ENCODE peak calls at places on chromosomes 7 and 10, in nine cellular contexts. One of them, this sample, is unnamed.

GRCh38 chr7:156275292-156275691 is 365.3 kb upstream of the RNF32 start:
- DNase-seq in effector CD4-positive, alpha-beta T cell: no peak
- DNase-seq in trophoblast cell: no peak
- DNase-seq in activated naive CD4-positive, alpha-beta T cell treated with Interleukin-2 at 50 U/mL for 16 hours: no peak
- DNase-seq in DMS 273 treated with DMSO at 0.1 percent for 48 hours: no peak
- DNase-seq in smooth muscle cell of the brain vasculature: no peak
- DNase-seq in type B pancreatic cell: no peak
- DNase-seq in upper lobe of right lung: no peak
- DNase-seq in H9: no peak
- DNase-seq in this sample: no peak

GRCh38 chr7:17552952-17553351 is 254.5 kb downstream of the AHR start:
- DNase-seq in effector CD4-positive, alpha-beta T cell: no peak
- DNase-seq in trophoblast cell: no peak
- DNase-seq in activated naive CD4-positive, alpha-beta T cell treated with Interleukin-2 at 50 U/mL for 16 hours: no peak
- DNase-seq in DMS 273 treated with DMSO at 0.1 percent for 48 hours: no peak
- DNase-seq in smooth muscle cell of the brain vasculature: no peak
- DNase-seq in type B pancreatic cell: no peak
- DNase-seq in upper lobe of right lung: no peak
- DNase-seq in H9: no peak
- DNase-seq in this sample: no peak

GRCh38 chr7:92788559-92789183 is 47.7 kb downstream of the CDK6 start:
- DNase-seq in effector CD4-positive, alpha-beta T cell: no peak
- DNase-seq in trophoblast cell: no peak
- DNase-seq in activated naive CD4-positive, alpha-beta T cell treated with Interleukin-2 at 50 U/mL for 16 hours: no peak
- DNase-seq in DMS 273 treated with DMSO at 0.1 percent for 48 hours: no peak
- DNase-seq in smooth muscle cell of the brain vasculature: no peak
- DNase-seq in type B pancreatic cell: no peak
- DNase-seq in upper lobe of right lung: no peak
- DNase-seq in H9: no peak
- DNase-seq in this sample: no peak

GRCh38 chr7:98294798-98295382 is 13.4 kb downstream of the BRI3 start:
- DNase-seq in effector CD4-positive, alpha-beta T cell: no peak
- DNase-seq in trophoblast cell: peak; percentile 81
- DNase-seq in activated naive CD4-positive, alpha-beta T cell treated with Interleukin-2 at 50 U/mL for 16 hours: no peak
- DNase-seq in DMS 273 treated with DMSO at 0.1 percent for 48 hours: peak; percentile 37
- DNase-seq in smooth muscle cell of the brain vasculature: peak; percentile 29
- DNase-seq in type B pancreatic cell: no peak
- DNase-seq in upper lobe of right lung: peak; percentile 77
- DNase-seq in H9: peak; percentile 89
- DNase-seq in this sample: no peak

GRCh38 chr7:2099036-2099957 is 133.4 kb downstream of the MAD1L1 start:
- DNase-seq in effector CD4-positive, alpha-beta T cell: no peak
- DNase-seq in trophoblast cell: no peak
- DNase-seq in activated naive CD4-positive, alpha-beta T cell treated with Interleukin-2 at 50 U/mL for 16 hours: peak; percentile 15
- DNase-seq in DMS 273 treated with DMSO at 0.1 percent for 48 hours: no peak
- DNase-seq in smooth muscle cell of the brain vasculature: no peak
- DNase-seq in type B pancreatic cell: no peak
- DNase-seq in upper lobe of right lung: no peak
- DNase-seq in H9: no peak
- DNase-seq in this sample: no peak

GRCh38 chr7:19016140-19016539 is 101.3 kb downstream of the TWIST1 start:
- DNase-seq in effector CD4-positive, alpha-beta T cell: no peak
- DNase-seq in trophoblast cell: peak; percentile 50
- DNase-seq in activated naive CD4-positive, alpha-beta T cell treated with Interleukin-2 at 50 U/mL for 16 hours: no peak
- DNase-seq in DMS 273 treated with DMSO at 0.1 percent for 48 hours: no peak
- DNase-seq in smooth muscle cell of the brain vasculature: no peak
- DNase-seq in type B pancreatic cell: no peak
- DNase-seq in upper lobe of right lung: no peak
- DNase-seq in H9: no peak
- DNase-seq in this sample: no peak

GRCh38 chr10:8056891-8057331 is 2.4 kb downstream of the GATA3 start:
- DNase-seq in effector CD4-positive, alpha-beta T cell: peak; percentile 47
- DNase-seq in trophoblast cell: no peak
- DNase-seq in activated naive CD4-positive, alpha-beta T cell treated with Interleukin-2 at 50 U/mL for 16 hours: peak; percentile 65
- DNase-seq in DMS 273 treated with DMSO at 0.1 percent for 48 hours: no peak
- DNase-seq in smooth muscle cell of the brain vasculature: no peak
- DNase-seq in type B pancreatic cell: no peak
- DNase-seq in upper lobe of right lung: no peak
- DNase-seq in H9: no peak
- DNase-seq in this sample: no peak

GRCh38 chr10:546971-547590 is 142.4 kb downstream of the DIP2C start:
- DNase-seq in effector CD4-positive, alpha-beta T cell: no peak
- DNase-seq in trophoblast cell: peak; percentile 94
- DNase-seq in activated naive CD4-positive, alpha-beta T cell treated with Interleukin-2 at 50 U/mL for 16 hours: no peak
- DNase-seq in DMS 273 treated with DMSO at 0.1 percent for 48 hours: no peak
- DNase-seq in smooth muscle cell of the brain vasculature: no peak
- DNase-seq in type B pancreatic cell: no peak
- DNase-seq in upper lobe of right lung: no peak
- DNase-seq in H9: no peak
- DNase-seq in this sample: no peak

GRCh38 chr7:155166108-155166507 is 96.0 kb downstream of the HTR5A start:
- DNase-seq in effector CD4-positive, alpha-beta T cell: no peak
- DNase-seq in trophoblast cell: no peak
- DNase-seq in activated naive CD4-positive, alpha-beta T cell treated with Interleukin-2 at 50 U/mL for 16 hours: no peak
- DNase-seq in DMS 273 treated with DMSO at 0.1 percent for 48 hours: no peak
- DNase-seq in smooth muscle cell of the brain vasculature: no peak
- DNase-seq in type B pancreatic cell: no peak
- DNase-seq in upper lobe of right lung: no peak
- DNase-seq in H9: no peak
- DNase-seq in this sample: no peak

GRCh38 chr10:91604936-91605534 is 27.8 kb downstream of the PPP1R3C start:
- DNase-seq in effector CD4-positive, alpha-beta T cell: no peak
- DNase-seq in trophoblast cell: no peak
- DNase-seq in activated naive CD4-positive, alpha-beta T cell treated with Interleukin-2 at 50 U/mL for 16 hours: no peak
- DNase-seq in DMS 273 treated with DMSO at 0.1 percent for 48 hours: no peak
- DNase-seq in smooth muscle cell of the brain vasculature: no peak
- DNase-seq in type B pancreatic cell: no peak
- DNase-seq in upper lobe of right lung: no peak
- DNase-seq in H9: no peak
- DNase-seq in this sample: no peak

GRCh38 chr7:113768256-113768847 is 150.5 kb downstream of the PPP1R3A start:
- DNase-seq in effector CD4-positive, alpha-beta T cell: no peak
- DNase-seq in trophoblast cell: no peak
- DNase-seq in activated naive CD4-positive, alpha-beta T cell treated with Interleukin-2 at 50 U/mL for 16 hours: no peak
- DNase-seq in DMS 273 treated with DMSO at 0.1 percent for 48 hours: no peak
- DNase-seq in smooth muscle cell of the brain vasculature: no peak
- DNase-seq in type B pancreatic cell: no peak
- DNase-seq in upper lobe of right lung: no peak
- DNase-seq in H9: no peak
- DNase-seq in this sample: no peak

GRCh38 chr7:46229409-46229808 is 308.3 kb upstream of the IGFBP3 start:
- DNase-seq in effector CD4-positive, alpha-beta T cell: no peak
- DNase-seq in trophoblast cell: no peak
- DNase-seq in activated naive CD4-positive, alpha-beta T cell treated with Interleukin-2 at 50 U/mL for 16 hours: no peak
- DNase-seq in DMS 273 treated with DMSO at 0.1 percent for 48 hours: no peak
- DNase-seq in smooth muscle cell of the brain vasculature: peak; percentile 60
- DNase-seq in type B pancreatic cell: no peak
- DNase-seq in upper lobe of right lung: no peak
- DNase-seq in H9: no peak
- DNase-seq in this sample: no peak

GRCh38 chr10:83166344-83166743 is 973.0 kb upstream of the GHITM start:
- DNase-seq in effector CD4-positive, alpha-beta T cell: no peak
- DNase-seq in trophoblast cell: no peak
- DNase-seq in activated naive CD4-positive, alpha-beta T cell treated with Interleukin-2 at 50 U/mL for 16 hours: no peak
- DNase-seq in DMS 273 treated with DMSO at 0.1 percent for 48 hours: peak; percentile 58
- DNase-seq in smooth muscle cell of the brain vasculature: no peak
- DNase-seq in type B pancreatic cell: no peak
- DNase-seq in upper lobe of right lung: no peak
- DNase-seq in H9: peak; percentile 80
- DNase-seq in this sample: no peak

GRCh38 chr7:131940621-131941020 is 384.2 kb upstream of the PODXL start:
- DNase-seq in effector CD4-positive, alpha-beta T cell: no peak
- DNase-seq in trophoblast cell: no peak
- DNase-seq in activated naive CD4-positive, alpha-beta T cell treated with Interleukin-2 at 50 U/mL for 16 hours: no peak
- DNase-seq in DMS 273 treated with DMSO at 0.1 percent for 48 hours: no peak
- DNase-seq in smooth muscle cell of the brain vasculature: no peak
- DNase-seq in type B pancreatic cell: no peak
- DNase-seq in upper lobe of right lung: no peak
- DNase-seq in H9: no peak
- DNase-seq in this sample: no peak

GRCh38 chr10:14025283-14025682 is 305.4 kb downstream of the FRMD4A start:
- DNase-seq in effector CD4-positive, alpha-beta T cell: no peak
- DNase-seq in trophoblast cell: no peak
- DNase-seq in activated naive CD4-positive, alpha-beta T cell treated with Interleukin-2 at 50 U/mL for 16 hours: no peak
- DNase-seq in DMS 273 treated with DMSO at 0.1 percent for 48 hours: no peak
- DNase-seq in smooth muscle cell of the brain vasculature: no peak
- DNase-seq in type B pancreatic cell: no peak
- DNase-seq in upper lobe of right lung: no peak
- DNase-seq in H9: no peak
- DNase-seq in this sample: no peak

GRCh38 chr10:12466701-12467100 is 117.4 kb downstream of the CAMK1D start:
- DNase-seq in effector CD4-positive, alpha-beta T cell: no peak
- DNase-seq in trophoblast cell: no peak
- DNase-seq in activated naive CD4-positive, alpha-beta T cell treated with Interleukin-2 at 50 U/mL for 16 hours: no peak
- DNase-seq in DMS 273 treated with DMSO at 0.1 percent for 48 hours: no peak
- DNase-seq in smooth muscle cell of the brain vasculature: no peak
- DNase-seq in type B pancreatic cell: no peak
- DNase-seq in upper lobe of right lung: no peak
- DNase-seq in H9: no peak
- DNase-seq in this sample: no peak

GRCh38 chr7:105935250-105935649 is 27.8 kb upstream of the CDHR3 start:
- DNase-seq in effector CD4-positive, alpha-beta T cell: no peak
- DNase-seq in trophoblast cell: no peak
- DNase-seq in activated naive CD4-positive, alpha-beta T cell treated with Interleukin-2 at 50 U/mL for 16 hours: no peak
- DNase-seq in DMS 273 treated with DMSO at 0.1 percent for 48 hours: no peak
- DNase-seq in smooth muscle cell of the brain vasculature: no peak
- DNase-seq in type B pancreatic cell: no peak
- DNase-seq in upper lobe of right lung: no peak
- DNase-seq in H9: no peak
- DNase-seq in this sample: no peak

This sample was measured in SK-N-MC.